ENCODE peak calls at places on chromosome 16, in ten cellular contexts. One of them, this sample, is unnamed.

GRCh38 chr16:22816475-22816874 is 2.5 kb downstream of the HS3ST2 start:
- DNase-seq in heart right ventricle: no peak
- DNase-seq in breast epithelium: no peak
- DNase-seq in CD4-positive, CD25-positive, alpha-beta regulatory T cell: no peak
- DNase-seq in transverse colon: no peak
- DNase-seq in cardiac fibroblast: no peak
- DNase-seq in prostate gland: no peak
- DNase-seq in fibroblast of lung: no peak
- DNase-seq in Jurkat, Clone E6-1: no peak
- DNase-seq in neuronal stem cell: no peak
- DNase-seq in this sample: no peak

GRCh38 chr16:49464877-49465504 is 91.4 kb downstream of the C16orf78 start:
- DNase-seq in neuronal stem cell: peak; percentile 37
- DNase-seq in prostate gland: no peak
- DNase-seq in breast epithelium: no peak
- DNase-seq in Jurkat, Clone E6-1: no peak
- DNase-seq in transverse colon: no peak
- DNase-seq in cardiac fibroblast: no peak
- DNase-seq in CD4-positive, CD25-positive, alpha-beta regulatory T cell: no peak
- DNase-seq in heart right ventricle: no peak
- DNase-seq in fibroblast of lung: no peak
- DNase-seq in this sample: peak; percentile 46

GRCh38 chr16:79182618-79183017 is 417.9 kb downstream of the MAF start:
- DNase-seq in Jurkat, Clone E6-1: no peak
- DNase-seq in CD4-positive, CD25-positive, alpha-beta regulatory T cell: no peak
- DNase-seq in cardiac fibroblast: no peak
- DNase-seq in transverse colon: no peak
- DNase-seq in heart right ventricle: no peak
- DNase-seq in fibroblast of lung: peak; percentile 62
- DNase-seq in neuronal stem cell: no peak
- DNase-seq in prostate gland: no peak
- DNase-seq in breast epithelium: no peak
- DNase-seq in this sample: no peak

GRCh38 chr16:11097782-11098167 is 153.4 kb downstream of the CLEC16A start:
- DNase-seq in fibroblast of lung: no peak
- DNase-seq in transverse colon: no peak
- DNase-seq in prostate gland: no peak
- DNase-seq in neuronal stem cell: no peak
- DNase-seq in cardiac fibroblast: no peak
- DNase-seq in Jurkat, Clone E6-1: no peak
- DNase-seq in breast epithelium: no peak
- DNase-seq in heart right ventricle: no peak
- DNase-seq in CD4-positive, CD25-positive, alpha-beta regulatory T cell: no peak
- DNase-seq in this sample: no peak

GRCh38 chr16:75053791-75054555 is 55.1 kb downstream of the ZNRF1 start:
- DNase-seq in neuronal stem cell: no peak
- DNase-seq in transverse colon: peak; percentile 94
- DNase-seq in CD4-positive, CD25-positive, alpha-beta regulatory T cell: no peak
- DNase-seq in fibroblast of lung: no peak
- DNase-seq in prostate gland: peak; percentile 66
- DNase-seq in cardiac fibroblast: no peak
- DNase-seq in breast epithelium: peak; percentile 91
- DNase-seq in Jurkat, Clone E6-1: no peak
- DNase-seq in heart right ventricle: peak; percentile 71
- DNase-seq in this sample: no peak

GRCh38 chr16:52677487-52677886 is 130.5 kb upstream of the TOX3 start:
- DNase-seq in prostate gland: no peak
- DNase-seq in CD4-positive, CD25-positive, alpha-beta regulatory T cell: no peak
- DNase-seq in neuronal stem cell: no peak
- DNase-seq in cardiac fibroblast: no peak
- DNase-seq in Jurkat, Clone E6-1: no peak
- DNase-seq in heart right ventricle: no peak
- DNase-seq in fibroblast of lung: no peak
- DNase-seq in breast epithelium: no peak
- DNase-seq in transverse colon: no peak
- DNase-seq in this sample: no peak

GRCh38 chr16:12403746-12404658 is 399.7 kb downstream of the CPPED1 start:
- DNase-seq in transverse colon: no peak
- DNase-seq in fibroblast of lung: no peak
- DNase-seq in Jurkat, Clone E6-1: peak; percentile 62
- DNase-seq in prostate gland: no peak
- DNase-seq in CD4-positive, CD25-positive, alpha-beta regulatory T cell: no peak
- DNase-seq in breast epithelium: no peak
- DNase-seq in cardiac fibroblast: no peak
- DNase-seq in heart right ventricle: no peak
- DNase-seq in neuronal stem cell: no peak
- DNase-seq in this sample: no peak

GRCh38 chr16:19808061-19808621 is 76.5 kb downstream of the GPRC5B start:
- DNase-seq in heart right ventricle: no peak
- DNase-seq in CD4-positive, CD25-positive, alpha-beta regulatory T cell: no peak
- DNase-seq in fibroblast of lung: no peak
- DNase-seq in neuronal stem cell: no peak
- DNase-seq in prostate gland: no peak
- DNase-seq in Jurkat, Clone E6-1: no peak
- DNase-seq in cardiac fibroblast: no peak
- DNase-seq in breast epithelium: no peak
- DNase-seq in transverse colon: no peak
- DNase-seq in this sample: no peak

GRCh38 chr16:8872071-8872470 is 3.3 kb upstream of the CARHSP1 start:
- DNase-seq in heart right ventricle: no peak
- DNase-seq in prostate gland: no peak
- DNase-seq in transverse colon: no peak
- DNase-seq in neuronal stem cell: no peak
- DNase-seq in CD4-positive, CD25-positive, alpha-beta regulatory T cell: no peak
- DNase-seq in cardiac fibroblast: no peak
- DNase-seq in breast epithelium: no peak
- DNase-seq in Jurkat, Clone E6-1: no peak
- DNase-seq in fibroblast of lung: no peak
- DNase-seq in this sample: no peak

GRCh38 chr16:8866884-8867482 is 1.8 kb downstream of the CARHSP1 start:
- DNase-seq in breast epithelium: no peak
- DNase-seq in fibroblast of lung: no peak
- DNase-seq in cardiac fibroblast: no peak
- DNase-seq in transverse colon: peak; percentile 34
- DNase-seq in heart right ventricle: no peak
- DNase-seq in Jurkat, Clone E6-1: no peak
- DNase-seq in CD4-positive, CD25-positive, alpha-beta regulatory T cell: no peak
- DNase-seq in neuronal stem cell: no peak
- DNase-seq in prostate gland: no peak
- DNase-seq in this sample: no peak

GRCh38 chr16:8867483-8868271 is 1.1 kb downstream of the CARHSP1 start:
- DNase-seq in Jurkat, Clone E6-1: no peak
- DNase-seq in breast epithelium: no peak
- DNase-seq in fibroblast of lung: no peak
- DNase-seq in cardiac fibroblast: no peak
- DNase-seq in prostate gland: no peak
- DNase-seq in neuronal stem cell: peak; percentile 44
- DNase-seq in heart right ventricle: peak; percentile 57
- DNase-seq in CD4-positive, CD25-positive, alpha-beta regulatory T cell: peak; percentile 34
- DNase-seq in transverse colon: peak; percentile 73
- DNase-seq in this sample: no peak

GRCh38 chr16:8868272-8869211 is at the start of gene CARHSP1:
- DNase-seq in fibroblast of lung: peak; percentile 86
- DNase-seq in prostate gland: peak; percentile 87
- DNase-seq in cardiac fibroblast: peak; percentile 86
- DNase-seq in transverse colon: peak; percentile 90
- DNase-seq in CD4-positive, CD25-positive, alpha-beta regulatory T cell: peak; percentile 75
- DNase-seq in neuronal stem cell: peak; percentile 94
- DNase-seq in breast epithelium: peak; percentile 76
- DNase-seq in Jurkat, Clone E6-1: peak; percentile 86
- DNase-seq in heart right ventricle: peak; percentile 90
- DNase-seq in this sample: peak; percentile 80

DNA sequence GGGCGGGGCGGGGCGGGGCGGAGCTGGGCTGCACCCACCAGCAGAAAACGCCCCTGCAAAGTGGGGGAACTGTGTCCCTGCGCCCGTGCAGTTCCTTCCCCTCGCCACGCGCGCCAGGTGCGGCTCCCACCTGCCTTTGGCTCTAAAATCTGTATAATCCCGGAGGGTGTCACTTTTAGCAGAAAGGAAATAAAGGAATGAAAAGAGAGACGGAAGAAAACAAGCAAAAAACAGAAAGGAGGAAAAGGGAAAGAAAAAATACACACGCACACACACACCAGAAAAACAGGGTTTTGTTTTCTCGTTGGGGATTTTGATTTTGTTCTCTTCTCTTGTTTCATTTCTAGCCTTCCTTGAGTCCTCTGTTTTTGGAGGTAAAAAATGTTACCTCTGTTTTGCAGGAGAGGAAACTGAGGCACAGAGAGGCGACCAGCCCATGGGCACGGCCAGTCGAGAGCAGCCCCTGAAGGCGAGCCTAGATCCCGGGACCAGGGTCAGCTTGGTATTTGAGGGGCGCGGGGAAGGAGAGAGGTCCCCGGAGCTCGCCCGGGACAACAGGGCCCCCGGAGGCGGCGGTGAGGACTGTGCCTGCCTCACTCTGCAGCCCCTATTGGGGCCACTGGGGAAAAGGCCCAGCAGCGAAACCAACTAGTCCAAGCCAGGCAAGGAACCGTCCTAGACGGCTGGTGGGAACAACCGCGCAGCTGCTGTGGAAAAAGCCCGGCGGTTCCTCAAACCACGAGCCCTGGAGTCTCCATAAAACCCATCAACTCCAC is 594 bp upstream of the CARHSP1 start:
- DNase-seq in heart right ventricle: no peak
- DNase-seq in fibroblast of lung: no peak
- DNase-seq in transverse colon: no peak
- DNase-seq in Jurkat, Clone E6-1: no peak
- DNase-seq in neuronal stem cell: no peak
- DNase-seq in prostate gland: no peak
- DNase-seq in CD4-positive, CD25-positive, alpha-beta regulatory T cell: no peak
- DNase-seq in cardiac fibroblast: no peak
- DNase-seq in breast epithelium: no peak
- DNase-seq in this sample: no peak
- H3K4me3 ChIP-seq in heart right ventricle: no peak overlapping the region
- H3K4me3 ChIP-seq in fibroblast of lung: peak overlapping the region; percentile 42
- H3K4me3 ChIP-seq in transverse colon: peak overlapping the region; percentile 21
- H3K4me3 ChIP-seq in Jurkat, Clone E6-1: peak overlapping the region; percentile 48
- H3K4me3 ChIP-seq in neuronal stem cell: peak overlapping the region; percentile 33
- H3K4me3 ChIP-seq in prostate gland: peak overlapping the region; percentile 56
- H3K4me3 ChIP-seq in CD4-positive, CD25-positive, alpha-beta regulatory T cell: peak overlapping the region; percentile 64
- H3K4me3 ChIP-seq in cardiac fibroblast: peak overlapping the region; percentile 50
- H3K4me3 ChIP-seq in breast epithelium: peak overlapping the region; percentile 88
- H3K4me3 ChIP-seq in this sample: peak overlapping the region; percentile 25

DNA sequence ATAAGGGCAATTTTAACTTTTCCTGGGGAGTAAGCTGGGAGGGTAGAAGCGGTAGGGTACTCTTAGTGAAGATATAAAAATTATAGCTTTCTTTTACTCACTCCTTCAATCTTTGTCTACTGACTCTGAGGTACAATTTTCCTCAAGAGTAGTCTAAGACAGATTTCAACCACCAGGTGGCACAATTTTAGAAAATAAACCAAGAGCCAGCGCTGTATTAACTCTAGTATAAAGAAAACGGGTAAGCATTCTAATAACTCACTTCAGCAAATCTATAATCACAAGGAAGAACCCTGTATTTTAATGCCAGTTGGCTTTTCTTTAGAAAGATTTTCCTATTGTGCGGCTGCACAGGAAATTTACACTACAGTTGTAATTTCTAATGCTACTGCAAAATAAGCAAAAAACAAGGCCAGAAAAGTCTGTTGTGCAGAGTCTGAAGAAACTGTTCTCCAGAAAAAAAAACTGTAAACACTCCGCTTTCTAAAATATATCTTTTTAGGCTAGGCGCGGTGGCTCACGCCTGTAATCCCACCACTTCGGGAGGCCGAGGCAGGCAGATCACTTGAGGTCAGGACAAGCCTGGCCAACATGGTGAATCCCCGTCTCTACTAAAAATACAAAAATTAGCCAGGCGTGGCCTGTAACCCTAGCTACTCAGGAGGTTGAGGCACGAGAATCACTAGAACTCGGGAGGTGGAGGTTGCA is 1.9 kb downstream of the CMC2 start:
- DNase-seq in Jurkat, Clone E6-1: peak; percentile 60
- DNase-seq in breast epithelium: no peak
- DNase-seq in prostate gland: peak; percentile 56
- DNase-seq in heart right ventricle: peak; percentile 46
- DNase-seq in neuronal stem cell: peak; percentile 29
- DNase-seq in cardiac fibroblast: peak; percentile 82
- DNase-seq in fibroblast of lung: peak; percentile 77
- DNase-seq in transverse colon: no peak
- DNase-seq in CD4-positive, CD25-positive, alpha-beta regulatory T cell: peak; percentile 76
- DNase-seq in this sample: no peak
- H3K4me3 ChIP-seq in Jurkat, Clone E6-1: peak overlapping the region; percentile 88
- H3K4me3 ChIP-seq in breast epithelium: no peak overlapping the region
- H3K4me3 ChIP-seq in prostate gland: peak overlapping the region; percentile 6
- H3K4me3 ChIP-seq in heart right ventricle: no peak overlapping the region
- H3K4me3 ChIP-seq in neuronal stem cell: no peak overlapping the region
- H3K4me3 ChIP-seq in cardiac fibroblast: peak overlapping the region; percentile 98
- H3K4me3 ChIP-seq in fibroblast of lung: peak overlapping the region; percentile 46
- H3K4me3 ChIP-seq in transverse colon: no peak overlapping the region
- H3K4me3 ChIP-seq in CD4-positive, CD25-positive, alpha-beta regulatory T cell: peak overlapping the region; percentile 90
- H3K4me3 ChIP-seq in this sample: peak overlapping the region; percentile 51

GRCh38 chr16:50467943-50468748 is 80.0 kb upstream of the NKD1 start:
- DNase-seq in Jurkat, Clone E6-1: no peak
- DNase-seq in fibroblast of lung: no peak
- DNase-seq in breast epithelium: no peak
- DNase-seq in neuronal stem cell: peak; percentile 62
- DNase-seq in cardiac fibroblast: no peak
- DNase-seq in CD4-positive, CD25-positive, alpha-beta regulatory T cell: no peak
- DNase-seq in prostate gland: no peak
- DNase-seq in heart right ventricle: no peak
- DNase-seq in transverse colon: peak; percentile 11
- DNase-seq in this sample: no peak
- H3K4me3 ChIP-seq in Jurkat, Clone E6-1: no peak overlapping the region
- H3K4me3 ChIP-seq in fibroblast of lung: no peak overlapping the region
- H3K4me3 ChIP-seq in breast epithelium: peak overlapping the region; percentile 46
- H3K4me3 ChIP-seq in neuronal stem cell: peak overlapping the region; percentile 61
- H3K4me3 ChIP-seq in cardiac fibroblast: no peak overlapping the region
- H3K4me3 ChIP-seq in CD4-positive, CD25-positive, alpha-beta regulatory T cell: no peak overlapping the region
- H3K4me3 ChIP-seq in prostate gland: peak overlapping the region; percentile 27
- H3K4me3 ChIP-seq in heart right ventricle: no peak overlapping the region
- H3K4me3 ChIP-seq in transverse colon: peak overlapping the region; percentile 10
- H3K4me3 ChIP-seq in this sample: no peak overlapping the region

GRCh38 chr16:67885545-67885944 is 860 bp downstream of the NRN1L start:
- DNase-seq in fibroblast of lung: no peak
- DNase-seq in heart right ventricle: no peak
- DNase-seq in transverse colon: no peak
- DNase-seq in cardiac fibroblast: no peak
- DNase-seq in CD4-positive, CD25-positive, alpha-beta regulatory T cell: no peak
- DNase-seq in Jurkat, Clone E6-1: no peak
- DNase-seq in prostate gland: no peak
- DNase-seq in neuronal stem cell: no peak
- DNase-seq in breast epithelium: no peak
- DNase-seq in this sample: no peak

GRCh38 chr16:67885976-67886375 is 1.3 kb downstream of the NRN1L start:
- DNase-seq in transverse colon: no peak
- DNase-seq in CD4-positive, CD25-positive, alpha-beta regulatory T cell: no peak
- DNase-seq in neuronal stem cell: no peak
- DNase-seq in breast epithelium: no peak
- DNase-seq in Jurkat, Clone E6-1: no peak
- DNase-seq in cardiac fibroblast: no peak
- DNase-seq in prostate gland: no peak
- DNase-seq in fibroblast of lung: no peak
- DNase-seq in heart right ventricle: no peak
- DNase-seq in this sample: no peak

GRCh38 chr16:67883872-67884261 is 818 bp upstream of the NRN1L start:
- DNase-seq in heart right ventricle: peak; percentile 36
- DNase-seq in neuronal stem cell: peak; percentile 45
- DNase-seq in Jurkat, Clone E6-1: peak; percentile 31
- DNase-seq in prostate gland: peak; percentile 62
- DNase-seq in transverse colon: peak; percentile 72
- DNase-seq in breast epithelium: no peak
- DNase-seq in cardiac fibroblast: peak; percentile 57
- DNase-seq in CD4-positive, CD25-positive, alpha-beta regulatory T cell: peak; percentile 71
- DNase-seq in fibroblast of lung: peak; percentile 44
- DNase-seq in this sample: peak; percentile 68

GRCh38 chr16:67883146-67883871 is 1.4 kb upstream of the NRN1L start:
- DNase-seq in heart right ventricle: no peak
- DNase-seq in breast epithelium: no peak
- DNase-seq in fibroblast of lung: no peak
- DNase-seq in neuronal stem cell: no peak
- DNase-seq in cardiac fibroblast: no peak
- DNase-seq in prostate gland: no peak
- DNase-seq in CD4-positive, CD25-positive, alpha-beta regulatory T cell: no peak
- DNase-seq in Jurkat, Clone E6-1: no peak
- DNase-seq in transverse colon: peak; percentile 43
- DNase-seq in this sample: no peak

DNA sequence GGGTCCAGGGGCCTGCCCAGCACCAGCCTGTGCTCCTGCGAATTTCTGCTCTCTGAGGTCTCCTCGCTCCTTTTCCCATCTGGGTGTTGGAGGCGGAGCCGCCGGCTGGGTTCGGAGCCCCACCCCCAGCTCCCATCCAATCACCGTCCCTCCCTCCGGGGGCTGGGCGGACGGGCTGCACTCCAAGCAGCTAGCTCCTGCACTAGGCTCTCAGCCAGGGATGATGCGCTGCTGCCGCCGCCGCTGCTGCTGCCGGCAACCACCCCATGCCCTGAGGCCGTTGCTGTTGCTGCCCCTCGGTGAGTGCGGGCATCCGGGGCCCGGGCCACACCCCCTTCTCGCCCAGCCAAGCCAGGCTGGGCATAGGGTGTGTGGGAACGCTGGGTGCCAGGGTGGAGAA is at the start of gene NRN1L:
- DNase-seq in breast epithelium: peak; percentile 87
- DNase-seq in Jurkat, Clone E6-1: no peak
- DNase-seq in prostate gland: peak; percentile 93
- DNase-seq in fibroblast of lung: peak; percentile 91
- DNase-seq in heart right ventricle: peak; percentile 91
- DNase-seq in CD4-positive, CD25-positive, alpha-beta regulatory T cell: no peak
- DNase-seq in neuronal stem cell: peak; percentile 75
- DNase-seq in cardiac fibroblast: peak; percentile 91
- DNase-seq in transverse colon: peak; percentile 83
- DNase-seq in this sample: no peak
- H3K4me3 ChIP-seq in breast epithelium: peak within 1 kb of the TSS; percentile 28
- H3K4me3 ChIP-seq in Jurkat, Clone E6-1: no peak within 1 kb of the TSS
- H3K4me3 ChIP-seq in prostate gland: no peak within 1 kb of the TSS
- H3K4me3 ChIP-seq in fibroblast of lung: no peak within 1 kb of the TSS
- H3K4me3 ChIP-seq in heart right ventricle: no peak within 1 kb of the TSS
- H3K4me3 ChIP-seq in CD4-positive, CD25-positive, alpha-beta regulatory T cell: no peak within 1 kb of the TSS
- H3K4me3 ChIP-seq in neuronal stem cell: no peak within 1 kb of the TSS
- H3K4me3 ChIP-seq in cardiac fibroblast: no peak within 1 kb of the TSS
- H3K4me3 ChIP-seq in transverse colon: no peak within 1 kb of the TSS
- H3K4me3 ChIP-seq in this sample: no peak within 1 kb of the TSS